ENCODE peak calls at places on chromosomes 16 and 17, in five cellular contexts. One of them, this sample, is unnamed.
A peak's percentile ranks its signal among the peaks of the same experiment; 100 is the strongest.

GRCh38 chr17:17784599-17785264 is 52.1 kb downstream of the SREBF1 start:
- DNase-seq in A549: peak; percentile 69
- DNase-seq in heart left ventricle: no peak
- DNase-seq in Peyer's patch: no peak
- DNase-seq in IMR-90: no peak
- DNase-seq in this sample: no peak

GRCh38 chr17:77281024-77281903 is 140.5 kb downstream of the SEC14L1 start:
- DNase-seq in A549: peak; percentile 93
- DNase-seq in heart left ventricle: peak; percentile 38
- DNase-seq in Peyer's patch: peak; percentile 68
- DNase-seq in IMR-90: peak; percentile 29
- DNase-seq in this sample: peak; percentile 46

GRCh38 chr17:68061512-68062313 is 26.2 kb downstream of the KPNA2 start:
- DNase-seq in A549: no peak
- DNase-seq in Peyer's patch: no peak
- DNase-seq in heart left ventricle: no peak
- DNase-seq in IMR-90: peak; percentile 38
- DNase-seq in this sample: no peak

GRCh38 chr16:89140401-89140800 is 31.1 kb upstream of the CDH15 start:
- DNase-seq in heart left ventricle: no peak
- DNase-seq in Peyer's patch: no peak
- DNase-seq in A549: no peak
- DNase-seq in IMR-90: no peak
- DNase-seq in this sample: no peak

GRCh38 chr17:68535903-68536302 is 23.7 kb downstream of the PRKAR1A start:
- DNase-seq in Peyer's patch: no peak
- DNase-seq in heart left ventricle: no peak
- DNase-seq in IMR-90: no peak
- DNase-seq in A549: no peak
- DNase-seq in this sample: no peak

GRCh38 chr17:73465130-73465529 is 153.3 kb upstream of the CDC42EP4 start:
- DNase-seq in A549: no peak
- DNase-seq in IMR-90: no peak
- DNase-seq in Peyer's patch: no peak
- DNase-seq in heart left ventricle: no peak
- DNase-seq in this sample: no peak

GRCh38 chr17:56798916-56799315 is 34.8 kb downstream of the C17orf67 start:
- DNase-seq in heart left ventricle: no peak
- DNase-seq in A549: no peak
- DNase-seq in Peyer's patch: no peak
- DNase-seq in IMR-90: no peak
- DNase-seq in this sample: no peak

GRCh38 chr17:12085076-12085949 is 64.6 kb downstream of the MAP2K4 start:
- DNase-seq in A549: no peak
- DNase-seq in heart left ventricle: no peak
- DNase-seq in Peyer's patch: no peak
- DNase-seq in IMR-90: no peak
- DNase-seq in this sample: no peak

GRCh38 chr16:83802135-83802534 is 5.6 kb upstream of the HSBP1 start:
- DNase-seq in A549: no peak
- DNase-seq in Peyer's patch: no peak
- DNase-seq in heart left ventricle: no peak
- DNase-seq in IMR-90: peak; percentile 81
- DNase-seq in this sample: no peak

DNA sequence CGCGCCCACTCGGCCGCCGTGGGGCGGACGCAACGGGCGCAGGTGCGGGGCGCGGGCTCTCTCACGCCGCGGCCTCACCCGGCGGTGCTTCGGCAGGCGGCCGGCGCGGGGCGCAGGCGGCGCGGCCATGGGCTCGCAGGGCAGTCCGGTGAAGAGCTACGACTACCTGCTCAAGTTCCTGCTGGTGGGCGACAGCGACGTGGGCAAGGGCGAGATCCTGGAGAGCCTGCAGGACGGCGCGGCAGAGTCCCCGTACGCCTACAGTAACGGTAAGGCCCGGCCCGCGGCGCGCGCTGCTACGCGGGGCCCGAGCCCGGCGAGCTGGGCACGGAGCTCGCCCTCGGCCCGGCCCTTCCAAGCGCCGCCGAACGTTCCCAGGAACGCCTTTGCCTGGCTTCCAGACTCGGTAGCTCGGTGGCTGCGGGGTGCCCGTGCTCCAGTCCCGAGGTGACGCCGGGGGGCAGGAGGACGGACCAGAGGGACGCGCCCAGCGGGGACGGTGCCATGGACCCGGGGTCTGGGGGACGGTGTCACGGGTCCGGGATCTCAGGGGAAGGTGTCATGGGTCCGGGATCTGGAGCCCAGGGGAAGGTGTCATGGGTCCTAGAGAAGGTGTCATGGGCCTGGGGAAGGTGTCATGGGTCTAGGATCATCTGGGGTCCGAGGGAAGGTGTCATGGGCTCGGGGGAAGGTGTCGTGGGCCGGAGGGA is 454 bp downstream of the RAB40C start:
- DNase-seq in heart left ventricle: no peak
- DNase-seq in IMR-90: peak; percentile 47
- DNase-seq in Peyer's patch: no peak
- DNase-seq in A549: no peak
- DNase-seq in this sample: no peak
- H3K4me1 ChIP-seq in heart left ventricle: peaks cover 50% of the 10 kb centered on the region
- H3K4me1 ChIP-seq in IMR-90: peaks cover 18% of the 10 kb centered on the region
- H3K4me1 ChIP-seq in Peyer's patch: peaks cover 12% of the 10 kb centered on the region
- H3K4me1 ChIP-seq in A549: peaks cover 40% of the 10 kb centered on the region
- H3K4me1 ChIP-seq in this sample: peaks cover 33% of the 10 kb centered on the region

DNA sequence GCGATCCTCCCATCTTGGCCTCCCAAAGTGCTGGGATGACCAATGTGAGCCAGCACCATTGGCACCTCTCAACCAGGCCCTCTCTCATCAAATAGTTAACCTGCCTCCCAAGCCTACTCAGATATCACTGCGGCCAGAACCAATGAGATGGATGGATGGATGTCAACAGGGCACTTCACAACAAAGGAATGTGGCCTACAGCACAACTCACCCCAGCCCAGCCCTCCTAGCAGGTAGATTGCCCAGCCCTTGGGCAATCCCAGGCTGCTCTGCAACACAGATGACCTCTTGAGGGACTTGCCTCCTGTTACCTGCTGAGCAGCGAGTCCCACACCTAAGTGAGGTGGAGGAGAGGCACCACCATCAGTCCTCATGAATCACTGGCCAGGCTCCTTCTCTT is 22.6 kb upstream of the KIFC3 start:
- DNase-seq in IMR-90: no peak
- DNase-seq in A549: no peak
- DNase-seq in Peyer's patch: no peak
- DNase-seq in heart left ventricle: no peak
- DNase-seq in this sample: no peak
- TF ChIP-seq POLR2A in IMR-90: no peak
- TF ChIP-seq POLR2A in A549: no peak
- TF ChIP-seq POLR2A in Peyer's patch: no peak
- TF ChIP-seq POLR2A in heart left ventricle: no peak
- TF ChIP-seq POLR2A in this sample: no peak

GRCh38 chr17:31724026-31724425 is 135.0 kb downstream of the COPRS start:
- DNase-seq in Peyer's patch: no peak
- DNase-seq in A549: no peak
- DNase-seq in IMR-90: peak; percentile 75
- DNase-seq in heart left ventricle: no peak
- DNase-seq in this sample: no peak
- H3K27ac ChIP-seq in Peyer's patch: no peak overlapping the region
- H3K27ac ChIP-seq in A549: no peak overlapping the region
- H3K27ac ChIP-seq in IMR-90: no peak overlapping the region
- H3K27ac ChIP-seq in heart left ventricle: peak overlapping the region; percentile 82
- H3K27ac ChIP-seq in this sample: no peak overlapping the region

DNA sequence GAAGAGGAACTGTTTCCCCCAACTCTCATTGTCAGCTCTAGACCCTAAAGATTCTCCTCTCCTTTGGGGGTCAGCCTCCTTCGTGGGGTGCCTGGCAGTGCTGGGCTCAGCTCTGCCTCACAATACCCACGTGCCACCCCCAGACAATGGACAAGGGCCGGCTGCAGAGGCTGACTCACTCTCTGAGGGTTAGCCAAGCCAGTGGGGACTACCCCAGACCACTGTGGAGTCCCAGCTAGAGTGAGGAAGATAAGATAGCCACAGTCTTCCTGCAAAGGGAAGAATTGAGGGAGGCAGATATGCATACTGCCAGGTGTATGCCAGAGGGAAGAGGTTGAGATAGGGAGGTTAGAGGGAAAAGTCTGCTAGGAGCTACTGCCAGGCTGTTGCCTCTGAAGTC is 13.5 kb upstream of the MTMR4 start:
- DNase-seq in Peyer's patch: no peak
- DNase-seq in heart left ventricle: no peak
- DNase-seq in IMR-90: peak; percentile 46
- DNase-seq in A549: no peak
- DNase-seq in this sample: no peak
- H3K4me1 ChIP-seq in Peyer's patch: no peaks in the 10 kb centered on the region
- H3K4me1 ChIP-seq in heart left ventricle: peaks cover 68% of the 10 kb centered on the region
- H3K4me1 ChIP-seq in IMR-90: peaks cover 18% of the 10 kb centered on the region
- H3K4me1 ChIP-seq in A549: peaks cover 5% of the 10 kb centered on the region
- H3K4me1 ChIP-seq in this sample: no peaks in the 10 kb centered on the region

GRCh38 chr17:40337351-40337750 is 27.2 kb downstream of the GJD3 start:
- DNase-seq in IMR-90: no peak
- DNase-seq in Peyer's patch: no peak
- DNase-seq in A549: no peak
- DNase-seq in heart left ventricle: no peak
- DNase-seq in this sample: no peak

GRCh38 chr17:40340880-40341807 is 23.4 kb downstream of the GJD3 start:
- DNase-seq in IMR-90: peak; percentile 73
- DNase-seq in Peyer's patch: peak; percentile 94
- DNase-seq in A549: peak; percentile 92
- DNase-seq in heart left ventricle: peak; percentile 94
- DNase-seq in this sample: peak; percentile 93

GRCh38 chr17:40338058-40338457 is 26.5 kb downstream of the GJD3 start:
- DNase-seq in IMR-90: no peak
- DNase-seq in A549: no peak
- DNase-seq in Peyer's patch: no peak
- DNase-seq in heart left ventricle: no peak
- DNase-seq in this sample: no peak

GRCh38 chr17:40340327-40340726 is 24.2 kb downstream of the GJD3 start:
- DNase-seq in IMR-90: no peak
- DNase-seq in Peyer's patch: no peak
- DNase-seq in A549: no peak
- DNase-seq in heart left ventricle: no peak
- DNase-seq in this sample: no peak

DNA sequence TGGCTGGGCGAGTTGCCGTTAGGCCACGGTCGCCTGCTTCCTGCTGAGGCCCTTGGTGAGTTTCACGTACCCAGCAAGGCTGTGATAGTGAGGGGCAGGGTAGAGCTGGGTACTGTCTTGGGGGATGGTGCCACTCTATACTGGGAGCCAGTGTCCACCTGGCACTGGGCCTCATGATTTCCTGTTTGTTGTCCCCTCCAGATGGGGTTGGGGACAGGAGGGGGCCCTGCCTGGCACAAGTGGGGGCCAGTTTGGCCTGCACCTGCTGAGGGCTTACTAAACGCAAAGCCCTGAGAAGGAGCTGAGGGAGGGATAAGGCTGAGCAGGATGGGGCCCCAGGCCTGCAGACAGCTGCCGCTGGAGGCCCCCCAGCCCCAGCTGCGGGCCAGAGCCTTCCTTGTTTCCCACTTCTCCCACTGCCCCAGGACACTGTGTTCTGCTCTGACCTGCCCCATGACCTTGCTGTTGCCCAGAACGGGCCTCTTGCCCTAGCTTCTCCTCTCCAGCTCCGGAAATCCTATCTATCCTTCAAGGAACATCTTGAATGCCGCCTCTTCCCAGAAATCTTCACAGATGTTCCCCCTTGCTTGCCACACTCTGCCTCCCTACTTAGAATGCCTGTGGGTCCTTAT is 25.4 kb downstream of the GJD3 start:
- DNase-seq in heart left ventricle: no peak
- DNase-seq in Peyer's patch: no peak
- DNase-seq in A549: no peak
- DNase-seq in IMR-90: no peak
- DNase-seq in this sample: peak; percentile 65
- TF ChIP-seq POLR2A in heart left ventricle: no peak
- TF ChIP-seq POLR2A in Peyer's patch: no peak
- TF ChIP-seq POLR2A in A549: no peak
- TF ChIP-seq POLR2A in IMR-90: no peak
- TF ChIP-seq POLR2A in this sample: no peak

GRCh38 chr16:56682703-56683397 is 580 bp downstream of the MT1X start:
- DNase-seq in Peyer's patch: no peak
- DNase-seq in heart left ventricle: no peak
- DNase-seq in A549: no peak
- DNase-seq in IMR-90: no peak
- DNase-seq in this sample: no peak
- H3K27ac ChIP-seq in Peyer's patch: peak overlapping the region; percentile 78
- H3K27ac ChIP-seq in heart left ventricle: peak overlapping the region; percentile 83
- H3K27ac ChIP-seq in A549: peak overlapping the region; percentile 84
- H3K27ac ChIP-seq in IMR-90: peak overlapping the region; percentile 18
- H3K27ac ChIP-seq in this sample: peak overlapping the region; percentile 26

DNA sequence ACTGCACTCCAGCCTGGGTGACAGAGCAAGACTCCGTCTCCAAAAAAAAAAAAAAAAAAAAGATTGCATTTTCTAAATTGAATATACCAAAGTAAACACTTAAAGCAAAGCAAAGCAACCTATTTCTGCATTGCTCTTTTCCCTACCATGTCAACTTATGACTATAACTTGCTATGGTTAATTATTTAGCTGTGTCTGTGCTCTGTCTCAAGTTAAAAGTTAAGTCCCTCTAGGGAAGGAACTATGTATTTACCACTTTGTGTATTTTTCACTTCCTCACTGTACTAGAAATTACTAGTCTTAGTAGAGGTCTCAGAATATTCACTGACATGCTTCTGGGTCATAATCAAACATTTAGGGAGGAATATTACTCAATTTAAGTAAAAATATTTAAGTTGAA is 711.7 kb upstream of the SOX9 start:
- DNase-seq in heart left ventricle: no peak
- DNase-seq in IMR-90: no peak
- DNase-seq in Peyer's patch: no peak
- DNase-seq in A549: no peak
- DNase-seq in this sample: no peak
- H3K4me1 ChIP-seq in heart left ventricle: no peaks in the 10 kb centered on the region
- H3K4me1 ChIP-seq in IMR-90: peaks cover 15% of the 10 kb centered on the region
- H3K4me1 ChIP-seq in Peyer's patch: no peaks in the 10 kb centered on the region
- H3K4me1 ChIP-seq in A549: peaks cover 40% of the 10 kb centered on the region
- H3K4me1 ChIP-seq in this sample: no peaks in the 10 kb centered on the region

GRCh38 chr16:2473999-2474876 is 689 bp upstream of the TBC1D24 start:
- DNase-seq in A549: peak; percentile 72
- DNase-seq in Peyer's patch: peak; percentile 49
- DNase-seq in IMR-90: peak; percentile 27
- DNase-seq in heart left ventricle: peak; percentile 59
- DNase-seq in this sample: peak; percentile 57
- TF ChIP-seq POLR2A in A549: peak; percentile 46
- TF ChIP-seq POLR2A in Peyer's patch: no peak
- TF ChIP-seq POLR2A in IMR-90: no peak
- TF ChIP-seq POLR2A in heart left ventricle: no peak
- TF ChIP-seq POLR2A in this sample: no peak

This sample was measured in testis.